ENCODE peak calls at places on chromosomes 13 and 19, in nine cellular contexts. O is RCC 7860; P is COR-L47; S is HuH-7.5; N is psoas muscle; M is effector memory CD4-positive, alpha-beta T cell; Z is hypothalamus; K is activated T-cell treated with anti-CD3 and anti-CD28 coated beads, Interleukin-2, amount 50 U/mL, for 48 hours; V is amygdala. E is an unnamed sample.

GRCh38 chr19:9785367-9786331 is 17.1 kb upstream of the ZNF846 start:
- DNase-seq in O (peak), P (peak), S (peak), N (peak), M (peak), Z (peak), K (peak), V (peak), E (peak)

GRCh38 chr19:866769-867300 is 7.4 kb downstream of the CFD start:
- DNase-seq in O (no peak), P (no peak), S (no peak), N (no peak), M (no peak), Z (no peak), K (no peak), V (no peak), E (no peak)

GRCh38 chr13:65959305-65959704 is 1270.8 kb downstream of the PCDH9 start:
- DNase-seq in O (no peak), P (no peak), S (no peak), N (no peak), M (no peak), Z (no peak), K (no peak), V (no peak), E (no peak)

GRCh38 chr19:30719189-30719990 is 347.2 kb downstream of the ZNF536 start:
- DNase-seq in O (no peak), P (no peak), S (no peak), N (peak), M (no peak), Z (peak), K (peak), V (no peak), E (peak)

GRCh38 chr13:113544071-113544891 is 40.3 kb upstream of the TFDP1 start:
- DNase-seq in O (no peak), P (no peak), S (no peak), N (no peak), M (no peak), Z (no peak), K (no peak), V (no peak), E (no peak)

GRCh38 chr13:111145071-111145470 is 30.0 kb downstream of the ARHGEF7 start:
- DNase-seq in O (no peak), P (no peak), S (no peak), N (no peak), M (no peak), Z (no peak), K (no peak), V (no peak), E (no peak)

GRCh38 chr13:91349992-91350911 is 2.8 kb downstream of the MIR17HG start:
- DNase-seq in O (no peak), P (no peak), S (no peak), N (no peak), M (no peak), Z (no peak), K (no peak), V (no peak), E (no peak)

GRCh38 chr13:101544979-101545378 is 92.5 kb downstream of the ITGBL1 start:
- DNase-seq in O (no peak), P (no peak), S (no peak), N (no peak), M (no peak), Z (no peak), K (no peak), V (no peak), E (no peak)

GRCh38 chr19:6743714-6744380 is 4.4 kb downstream of the TRIP10 start:
- DNase-seq in O (no peak), P (no peak), S (no peak), N (no peak), M (no peak), Z (no peak), K (no peak), V (no peak), E (no peak)

GRCh38 chr19:28319918-28320317 is 893.0 kb downstream of the UQCRFS1 start:
- DNase-seq in O (no peak), P (no peak), S (no peak), N (no peak), M (no peak), Z (no peak), K (no peak), V (no peak), E (no peak)

GRCh38 chr13:48126944-48127814 is 32.3 kb upstream of the MED4 start:
- DNase-seq in O (peak), P (peak), S (peak), N (peak), M (no peak), Z (no peak), K (peak), V (peak), E (no peak)

GRCh38 chr19:2215281-2215751 is 20.8 kb downstream of the PLEKHJ1 start:
- DNase-seq in O (no peak), P (no peak), S (no peak), N (no peak), M (no peak), Z (no peak), K (peak), V (no peak), E (no peak)

GRCh38 chr19:18309525-18310064 is 13.3 kb downstream of the LSM4 start:
- DNase-seq in O (no peak), P (no peak), S (no peak), N (no peak), M (no peak), Z (no peak), K (no peak), V (no peak), E (no peak)

GRCh38 chr13:101331731-101332130 is 84.6 kb downstream of the NALCN start:
- DNase-seq in O (no peak), P (no peak), S (no peak), N (no peak), M (no peak), Z (no peak), K (no peak), V (no peak), E (no peak)

GRCh38 chr19:28884786-28885476 is 328.0 kb downstream of the UQCRFS1 start:
- DNase-seq in O (no peak), P (no peak), S (no peak), N (no peak), M (no peak), Z (no peak), K (no peak), V (no peak), E (no peak)

GRCh38 chr13:110447801-110448200 is 113.7 kb downstream of the RAB20 start:
- DNase-seq in O (no peak), P (no peak), S (no peak), N (no peak), M (no peak), Z (no peak), K (no peak), V (no peak), E (no peak)

GRCh38 chr19:47096721-47097120 is 16.9 kb downstream of the ZC3H4 start:
- DNase-seq in O (no peak), P (no peak), S (no peak), N (no peak), M (no peak), Z (no peak), K (no peak), V (no peak), E (no peak)

GRCh38 chr19:47006496-47006895 is 13.1 kb upstream of the NPAS1 start:
- DNase-seq in O (no peak), P (no peak), S (no peak), N (no peak), M (no peak), Z (no peak), K (no peak), V (no peak), E (no peak)

GRCh38 chr19:35533822-35534521 is 716 bp downstream of the GAPDHS start:
- DNase-seq in O (no peak), P (no peak), S (no peak), N (no peak), M (no peak), Z (no peak), K (peak), V (no peak), E (peak)

GRCh38 chr19:49829200-49829599 is 11.1 kb downstream of the MED25 start:
- DNase-seq in O (no peak), P (no peak), S (no peak), N (no peak), M (no peak), Z (no peak), K (no peak), V (no peak), E (no peak)

GRCh38 chr13:97889803-97890202 is 63.7 kb upstream of the IPO5 start:
- DNase-seq in O (no peak), P (no peak), S (no peak), N (peak), M (no peak), Z (no peak), K (no peak), V (no peak), E (no peak)

GRCh38 chr13:97021241-97021640 is 27.0 kb upstream of the OXGR1 start:
- DNase-seq in O (no peak), P (no peak), S (no peak), N (no peak), M (no peak), Z (no peak), K (no peak), V (no peak), E (no peak)

GRCh38 chr19:900302-901111 is 7.2 kb downstream of the RNU6-9 start:
- DNase-seq in O (no peak), P (no peak), S (no peak), N (peak), M (no peak), Z (no peak), K (no peak), V (no peak), E (no peak)

GRCh38 chr19:54478677-54479266 is 5.7 kb upstream of the CDC42EP5 start:
- DNase-seq in O (no peak), P (peak), S (no peak), N (no peak), M (no peak), Z (no peak), K (no peak), V (no peak), E (no peak)

GRCh38 chr13:41352935-41353801 is 42.1 kb downstream of the NAA16 start:
- DNase-seq in O (peak), P (peak), S (peak), N (no peak), M (peak), Z (no peak), K (peak), V (no peak), E (peak)

GRCh38 chr13:92187378-92187989 is 789.1 kb downstream of the GPC5 start:
- DNase-seq in O (peak), P (peak), S (peak), N (no peak), M (no peak), Z (no peak), K (no peak), V (no peak), E (peak)

GRCh38 chr13:32905063-32905863 is 111.0 kb upstream of the KL start:
- DNase-seq in O (peak), P (no peak), S (no peak), N (no peak), M (no peak), Z (no peak), K (peak), V (no peak), E (no peak)

GRCh38 chr13:95050800-95051620 is 250.2 kb downstream of the ABCC4 start:
- DNase-seq in O (no peak), P (no peak), S (no peak), N (no peak), M (no peak), Z (no peak), K (no peak), V (no peak), E (no peak)

GRCh38 chr13:43908156-43909126 is 28.7 kb downstream of the LACC1 start:
- DNase-seq in O (peak), P (peak), S (no peak), N (no peak), M (no peak), Z (no peak), K (no peak), V (no peak), E (no peak)

GRCh38 chr13:113774177-113775107 is 15.4 kb downstream of the TMEM255B start:
- DNase-seq in O (no peak), P (no peak), S (no peak), N (no peak), M (no peak), Z (no peak), K (no peak), V (no peak), E (no peak)

GRCh38 chr13:98285317-98285716 is 108.2 kb upstream of the RNF113B start:
- DNase-seq in O (no peak), P (peak), S (no peak), N (no peak), M (no peak), Z (no peak), K (no peak), V (no peak), E (no peak)

GRCh38 chr13:27082325-27082724 is 89.3 kb downstream of the USP12 start:
- DNase-seq in O (no peak), P (no peak), S (no peak), N (no peak), M (no peak), Z (no peak), K (no peak), V (no peak), E (no peak)

GRCh38 chr19:47094557-47095517 is 18.7 kb downstream of the ZC3H4 start:
- DNase-seq in O (no peak), P (no peak), S (no peak), N (no peak), M (no peak), Z (no peak), K (peak), V (no peak), E (peak)

GRCh38 chr13:26344980-26345379 is 91.1 kb downstream of the CDK8 start:
- DNase-seq in O (no peak), P (no peak), S (no peak), N (no peak), M (no peak), Z (no peak), K (no peak), V (no peak), E (no peak)

GRCh38 chr19:43957891-43958290 is 6.9 kb downstream of the ZNF221 start:
- DNase-seq in O (no peak), P (no peak), S (peak), N (no peak), M (no peak), Z (no peak), K (no peak), V (no peak), E (no peak)

GRCh38 chr13:44022196-44022595 is 142.5 kb downstream of the LACC1 start:
- DNase-seq in O (no peak), P (no peak), S (peak), N (no peak), M (no peak), Z (no peak), K (no peak), V (no peak), E (no peak)

GRCh38 chr19:20278342-20278741 is 111.3 kb downstream of the ZNF486 start:
- DNase-seq in O (no peak), P (no peak), S (peak), N (no peak), M (no peak), Z (no peak), K (no peak), V (no peak), E (no peak)

GRCh38 chr13:73961181-73961580 is 173.0 kb downstream of the KLF12 start:
- DNase-seq in O (no peak), P (no peak), S (no peak), N (no peak), M (no peak), Z (no peak), K (no peak), V (no peak), E (no peak)

GRCh38 chr13:55440465-55441085 is 1700.1 kb upstream of the PRR20A start:
- DNase-seq in O (no peak), P (no peak), S (no peak), N (no peak), M (no peak), Z (no peak), K (no peak), V (no peak), E (no peak)